ENCODE peak calls at places on chromosomes 5 and 9, in six cellular contexts. H is esophagus squamous epithelium, T is heart right ventricle, N is body of pancreas, A is A549, R is Peyer's patch. E is an unnamed sample.

GRCh38 chr5:21654-22233 is 70.2 kb upstream of the PLEKHG4B start:
- DNase-seq in R (no peak), H (no peak), T (no peak), N (no peak), A (peak; percentile 36), E (no peak)

GRCh38 chr5:149049371-149049781 is 13.5 kb downstream of the SH3TC2 start:
- DNase-seq in R (no peak), T (no peak), N (no peak), H (no peak), A (no peak), E (no peak)

GRCh38 chr5:179151521-179152118 is 91.4 kb downstream of the ZNF354C start:
- DNase-seq in N (no peak), A (no peak), R (no peak), H (no peak), T (no peak), E (no peak)

GRCh38 chr5:14920121-14920520 is 48.5 kb upstream of the ANKH start:
- DNase-seq in R (no peak), A (no peak), H (no peak), T (no peak), N (no peak), E (no peak)

GRCh38 chr5:165705960-165706359 is 2200.5 kb downstream of the MAT2B start:
- DNase-seq in R (no peak), A (no peak), H (no peak), N (no peak), T (no peak), E (no peak)

GRCh38 chr9:38235244-38235643 is 157.3 kb upstream of the ALDH1B1 start:
- DNase-seq in R (no peak), N (no peak), T (no peak), A (no peak), H (no peak), E (no peak)

GRCh38 chr5:43193171-43193951 is 1.3 kb downstream of the NIM1K start:
- DNase-seq in T (no peak), A (peak; percentile 76), N (no peak), H (no peak), R (no peak), E (peak; percentile 92)

GRCh38 chr5:38590846-38591245 is 34.4 kb upstream of the LIFR start:
- DNase-seq in A (no peak), H (no peak), R (no peak), T (no peak), N (no peak), E (no peak)

GRCh38 chr5:31983851-31984250 is 190.3 kb downstream of the GOLPH3 start:
- DNase-seq in H (no peak), T (no peak), A (no peak), R (no peak), N (no peak), E (no peak)

GRCh38 chr5:21152611-21153010 is 1164.6 kb upstream of the CDH18 start:
- DNase-seq in R (no peak), H (no peak), A (peak; percentile 2), T (no peak), N (no peak), E (peak; percentile 79)

GRCh38 chr9:6229604-6230003 is 14.0 kb downstream of the IL33 start:
- DNase-seq in N (no peak), R (no peak), H (no peak), A (no peak), T (no peak), E (peak; percentile 49)

GRCh38 chr9:12813533-12813932 is 38.7 kb downstream of the LURAP1L start:
- DNase-seq in N (no peak), T (no peak), A (no peak), R (no peak), H (no peak), E (no peak)

GRCh38 chr5:132003170-132003744 is 8.2 kb downstream of the ACSL6 start:
- DNase-seq in T (peak; percentile 20), A (no peak), N (peak; percentile 50), R (no peak), H (no peak), E (no peak)

GRCh38 chr9:114205171-114206015 is 50.1 kb downstream of the COL27A1 start:
- DNase-seq in A (no peak), N (no peak), T (peak; percentile 23), R (no peak), H (no peak), E (no peak)

GRCh38 chr5:149175346-149176113 is 34.2 kb downstream of the ABLIM3 start:
- DNase-seq in A (no peak), N (no peak), T (peak; percentile 67), R (no peak), H (no peak), E (no peak)

GRCh38 chr5:97628011-97628410 is 445.0 kb upstream of the RIOK2 start:
- DNase-seq in A (no peak), H (no peak), R (no peak), N (no peak), T (no peak), E (no peak)

GRCh38 chr9:79185866-79186265 is 385.9 kb upstream of the TLE4 start:
- DNase-seq in R (no peak), H (no peak), N (no peak), A (no peak), T (no peak), E (no peak)

GRCh38 chr5:170404398-170404797 is 15.2 kb upstream of the KCNMB1 start:
- DNase-seq in A (no peak), H (no peak), T (no peak), R (no peak), N (no peak), E (no peak)

DNA sequence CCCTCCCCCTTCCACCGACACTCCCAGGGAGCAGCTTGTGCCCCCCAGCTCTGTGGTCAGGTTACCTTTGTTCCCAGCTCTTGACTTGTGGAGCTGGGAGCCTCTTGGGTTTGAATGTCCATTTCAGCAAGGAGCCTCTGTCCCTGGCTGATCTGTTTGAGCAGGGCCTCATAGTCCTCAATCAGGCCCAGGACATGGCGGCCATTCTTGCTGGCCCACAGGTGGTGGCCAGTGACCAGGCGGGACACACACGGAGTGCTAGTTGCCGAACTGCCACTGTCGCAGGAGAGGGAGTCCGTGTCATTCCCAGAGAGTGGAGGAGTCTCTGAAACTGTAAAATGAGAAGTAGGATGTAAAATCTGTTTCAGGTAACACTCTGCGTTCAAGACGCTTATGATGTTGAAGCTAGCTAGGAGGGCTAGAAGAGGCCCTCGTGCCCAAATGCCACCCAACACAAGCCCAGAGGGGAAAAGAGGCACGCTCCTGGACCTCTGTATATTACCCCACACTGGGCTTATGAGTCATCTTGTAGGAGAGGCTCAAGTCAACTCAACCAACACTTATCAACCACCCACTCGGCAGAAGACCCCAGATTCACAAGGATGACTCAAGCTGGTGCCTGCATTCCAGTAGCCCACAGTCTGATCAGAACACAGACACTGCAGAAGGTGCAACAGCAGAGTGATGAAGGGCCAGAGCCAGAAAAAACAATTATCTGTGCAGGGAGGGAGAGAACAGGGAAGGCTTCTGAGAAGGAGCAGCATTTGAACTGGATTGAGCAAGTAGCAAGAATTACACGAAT is 177.0 kb downstream of the CDK5RAP2 start:
- DNase-seq in H (no peak), A (peak; percentile 76), N (no peak), T (no peak), R (no peak), E (peak; percentile 98)
- H3K27ac ChIP-seq in H (no peak overlapping the region), A (peak overlapping the region; percentile 97), N (no peak overlapping the region), T (no peak overlapping the region), R (no peak overlapping the region), E (peak overlapping the region; percentile 71)

DNA sequence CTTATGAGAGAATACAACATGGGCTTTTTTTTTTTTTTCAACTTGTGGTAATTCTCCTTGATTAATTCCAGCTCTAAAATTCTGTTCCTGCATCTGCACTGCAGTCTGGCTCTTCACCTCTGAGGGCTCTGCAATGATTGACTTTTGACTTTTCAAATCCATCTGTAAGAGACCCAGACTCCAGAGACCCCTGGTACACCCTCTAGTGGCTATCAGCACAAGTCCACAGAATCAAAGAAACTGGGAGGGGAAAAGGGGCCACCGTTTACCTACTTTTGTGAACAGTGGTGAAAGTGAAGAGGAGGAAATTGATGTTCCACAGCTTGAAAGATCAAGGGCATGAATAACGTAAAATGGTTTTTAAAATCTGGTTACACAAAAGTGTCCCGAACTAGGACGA is 151.6 kb downstream of the SLIT3 start:
- DNase-seq in H (no peak), T (no peak), A (peak; percentile 22), R (no peak), N (no peak), E (no peak)
- H3K27ac ChIP-seq in H (no peak overlapping the region), T (no peak overlapping the region), A (no peak overlapping the region), R (no peak overlapping the region), N (no peak overlapping the region), E (no peak overlapping the region)

GRCh38 chr9:138020795-138021182 is 143.2 kb downstream of the CACNA1B start:
- DNase-seq in N (no peak), T (no peak), H (no peak), R (no peak), A (no peak), E (no peak)

GRCh38 chr9:138022756-138023393 is 145.3 kb downstream of the CACNA1B start:
- DNase-seq in R (no peak), T (no peak), H (no peak), A (no peak), N (no peak), E (no peak)

GRCh38 chr9:138023394-138024124 is 146.0 kb downstream of the CACNA1B start:
- DNase-seq in A (no peak), H (no peak), T (no peak), N (no peak), R (peak; percentile 1), E (no peak)

GRCh38 chr9:138021251-138022056 is 143.9 kb downstream of the CACNA1B start:
- DNase-seq in H (no peak), N (no peak), T (no peak), R (no peak), A (no peak), E (no peak)

DNA sequence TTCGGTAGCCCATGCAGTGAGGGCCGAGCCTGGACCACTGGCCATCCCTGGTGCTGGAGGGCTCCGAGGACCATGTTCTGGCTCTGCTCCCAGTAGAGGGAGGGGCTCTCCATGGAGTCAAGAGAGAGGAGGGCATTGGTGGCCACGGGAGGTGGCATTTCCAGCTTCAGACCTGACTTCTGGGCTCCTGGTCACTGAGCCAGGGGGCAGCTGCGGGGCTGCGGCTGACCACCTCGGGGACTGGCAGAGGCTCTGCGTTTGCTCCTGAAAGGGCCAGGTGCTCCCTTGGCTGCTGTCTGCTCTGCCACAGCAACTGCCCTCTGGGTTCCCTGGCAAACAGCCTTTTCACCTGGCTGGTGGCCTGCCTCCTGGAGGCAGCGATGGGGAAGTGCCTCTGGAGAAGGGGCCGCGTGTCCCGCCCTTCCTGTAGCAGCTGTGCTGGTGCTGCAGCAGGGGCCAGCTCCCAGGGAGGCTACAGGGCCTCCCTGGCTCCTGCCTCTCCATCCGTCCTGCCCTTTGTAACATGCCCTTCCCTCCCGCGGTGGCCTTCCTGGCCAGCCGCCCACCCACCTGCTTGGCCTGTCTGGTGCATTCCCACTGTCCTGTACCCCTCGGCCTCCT is 144.6 kb downstream of the CACNA1B start:
- DNase-seq in A (peak; percentile 34), R (peak; percentile 4), H (no peak), N (peak; percentile 48), T (no peak), E (no peak)
- H3K27ac ChIP-seq in A (no peak overlapping the region), R (no peak overlapping the region), H (no peak overlapping the region), N (no peak overlapping the region), T (no peak overlapping the region), E (no peak overlapping the region)

DNA sequence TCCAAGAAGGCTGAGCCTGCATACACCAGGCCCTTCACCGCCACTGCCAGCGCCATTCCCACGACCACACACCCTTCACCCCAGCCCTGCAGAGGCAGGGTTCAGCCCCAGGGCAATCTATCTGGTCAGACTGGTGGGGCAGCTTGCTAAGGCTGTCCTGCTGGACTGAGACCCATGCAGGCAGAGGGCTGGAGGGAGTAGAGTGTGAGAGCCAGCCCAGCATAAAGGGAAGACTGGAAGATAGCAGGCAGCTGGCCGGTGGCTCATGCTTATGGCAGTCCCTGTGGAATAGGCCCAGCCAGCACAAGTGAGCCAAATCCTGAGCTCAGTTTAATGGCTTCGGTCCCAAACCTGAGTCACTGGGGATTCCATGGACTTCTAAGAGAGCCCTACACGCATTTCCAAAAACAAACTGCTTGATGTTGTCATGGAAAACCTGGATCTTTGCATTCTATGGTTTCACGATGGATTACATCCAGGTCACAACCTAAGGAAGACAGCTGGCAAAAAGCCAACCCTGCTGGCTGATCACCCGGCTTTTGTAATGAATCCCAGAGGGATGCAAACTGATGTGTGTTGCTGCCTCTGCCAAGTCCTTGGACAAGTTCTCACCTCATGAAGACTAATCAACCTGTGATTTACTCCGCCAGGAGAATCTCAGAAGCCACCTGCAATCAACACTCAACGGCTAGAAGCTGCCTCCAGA is 143.7 kb downstream of the LHFPL2 start:
- DNase-seq in R (peak; percentile 24), N (peak; percentile 93), H (no peak), A (peak; percentile 36), T (peak; percentile 95), E (peak; percentile 100)
- H3K27ac ChIP-seq in R (peak overlapping the region; percentile 61), N (peak overlapping the region; percentile 64), H (peak overlapping the region; percentile 32), A (no peak overlapping the region), T (peak overlapping the region; percentile 72), E (peak overlapping the region; percentile 90)

E was measured in brain microvascular endothelial cell.